ENCODE peak calls at places on chromosomes 3 and 15, in nine cellular contexts. One of them, this sample, is unnamed.
A peak's percentile ranks its signal among the peaks of the same experiment; 100 is the strongest.

GRCh38 chr3:116083686-116084085 is 361.6 kb downstream of the LSAMP start:
- DNase-seq in lower leg skin: no peak
- DNase-seq in CD4-positive, alpha-beta memory T cell: no peak
- DNase-seq in naive thymus-derived CD4-positive, alpha-beta T cell: no peak
- DNase-seq in mesendoderm: no peak
- DNase-seq in skeletal muscle cell: no peak
- DNase-seq in heart left ventricle: no peak
- DNase-seq in breast epithelium: no peak
- DNase-seq in astrocyte of the cerebellum: peak; percentile 11
- DNase-seq in this sample: no peak

GRCh38 chr3:55571216-55571813 is 84.2 kb upstream of the WNT5A start:
- DNase-seq in lower leg skin: no peak
- DNase-seq in CD4-positive, alpha-beta memory T cell: no peak
- DNase-seq in naive thymus-derived CD4-positive, alpha-beta T cell: no peak
- DNase-seq in mesendoderm: no peak
- DNase-seq in skeletal muscle cell: no peak
- DNase-seq in heart left ventricle: no peak
- DNase-seq in breast epithelium: peak; percentile 26
- DNase-seq in astrocyte of the cerebellum: peak; percentile 55
- DNase-seq in this sample: no peak

GRCh38 chr3:147410126-147410517 is 957 bp downstream of the ZIC1 start:
- DNase-seq in lower leg skin: no peak
- DNase-seq in CD4-positive, alpha-beta memory T cell: no peak
- DNase-seq in naive thymus-derived CD4-positive, alpha-beta T cell: no peak
- DNase-seq in mesendoderm: peak; percentile 37
- DNase-seq in skeletal muscle cell: no peak
- DNase-seq in heart left ventricle: no peak
- DNase-seq in breast epithelium: no peak
- DNase-seq in astrocyte of the cerebellum: no peak
- DNase-seq in this sample: no peak

GRCh38 chr15:101210058-101210457 is 41.8 kb downstream of the CHSY1 start:
- DNase-seq in lower leg skin: no peak
- DNase-seq in CD4-positive, alpha-beta memory T cell: no peak
- DNase-seq in naive thymus-derived CD4-positive, alpha-beta T cell: no peak
- DNase-seq in mesendoderm: no peak
- DNase-seq in skeletal muscle cell: no peak
- DNase-seq in heart left ventricle: no peak
- DNase-seq in breast epithelium: no peak
- DNase-seq in astrocyte of the cerebellum: no peak
- DNase-seq in this sample: no peak

GRCh38 chr3:99418209-99418635 is 220.2 kb upstream of the COL8A1 start:
- DNase-seq in lower leg skin: no peak
- DNase-seq in CD4-positive, alpha-beta memory T cell: no peak
- DNase-seq in naive thymus-derived CD4-positive, alpha-beta T cell: no peak
- DNase-seq in mesendoderm: no peak
- DNase-seq in skeletal muscle cell: no peak
- DNase-seq in heart left ventricle: no peak
- DNase-seq in breast epithelium: no peak
- DNase-seq in astrocyte of the cerebellum: no peak
- DNase-seq in this sample: no peak

GRCh38 chr3:69149586-69149985 is 27.2 kb upstream of the LMOD3 start:
- DNase-seq in lower leg skin: no peak
- DNase-seq in CD4-positive, alpha-beta memory T cell: no peak
- DNase-seq in naive thymus-derived CD4-positive, alpha-beta T cell: no peak
- DNase-seq in mesendoderm: no peak
- DNase-seq in skeletal muscle cell: no peak
- DNase-seq in heart left ventricle: no peak
- DNase-seq in breast epithelium: no peak
- DNase-seq in astrocyte of the cerebellum: no peak
- DNase-seq in this sample: no peak

GRCh38 chr3:68017069-68017468 is 362.7 kb upstream of the SUCLG2 start:
- DNase-seq in lower leg skin: no peak
- DNase-seq in CD4-positive, alpha-beta memory T cell: no peak
- DNase-seq in naive thymus-derived CD4-positive, alpha-beta T cell: no peak
- DNase-seq in mesendoderm: no peak
- DNase-seq in skeletal muscle cell: no peak
- DNase-seq in heart left ventricle: no peak
- DNase-seq in breast epithelium: no peak
- DNase-seq in astrocyte of the cerebellum: no peak
- DNase-seq in this sample: no peak

GRCh38 chr3:69012111-69012835 is 1.2 kb downstream of the EOGT start:
- DNase-seq in lower leg skin: peak; percentile 59
- DNase-seq in CD4-positive, alpha-beta memory T cell: no peak
- DNase-seq in naive thymus-derived CD4-positive, alpha-beta T cell: no peak
- DNase-seq in mesendoderm: peak; percentile 71
- DNase-seq in skeletal muscle cell: no peak
- DNase-seq in heart left ventricle: peak; percentile 43
- DNase-seq in breast epithelium: peak; percentile 83
- DNase-seq in astrocyte of the cerebellum: no peak
- DNase-seq in this sample: no peak

GRCh38 chr15:37105795-37106333 is 5.5 kb upstream of the MEIS2 start:
- DNase-seq in lower leg skin: no peak
- DNase-seq in CD4-positive, alpha-beta memory T cell: no peak
- DNase-seq in naive thymus-derived CD4-positive, alpha-beta T cell: no peak
- DNase-seq in mesendoderm: no peak
- DNase-seq in skeletal muscle cell: no peak
- DNase-seq in heart left ventricle: no peak
- DNase-seq in breast epithelium: no peak
- DNase-seq in astrocyte of the cerebellum: no peak
- DNase-seq in this sample: no peak

GRCh38 chr15:37104413-37105392 is 4.4 kb upstream of the MEIS2 start:
- DNase-seq in lower leg skin: no peak
- DNase-seq in CD4-positive, alpha-beta memory T cell: no peak
- DNase-seq in naive thymus-derived CD4-positive, alpha-beta T cell: no peak
- DNase-seq in mesendoderm: no peak
- DNase-seq in skeletal muscle cell: no peak
- DNase-seq in heart left ventricle: no peak
- DNase-seq in breast epithelium: no peak
- DNase-seq in astrocyte of the cerebellum: no peak
- DNase-seq in this sample: no peak

GRCh38 chr15:37102315-37103021 is 2.1 kb upstream of the MEIS2 start:
- DNase-seq in lower leg skin: no peak
- DNase-seq in CD4-positive, alpha-beta memory T cell: no peak
- DNase-seq in naive thymus-derived CD4-positive, alpha-beta T cell: no peak
- DNase-seq in mesendoderm: peak; percentile 81
- DNase-seq in skeletal muscle cell: no peak
- DNase-seq in heart left ventricle: no peak
- DNase-seq in breast epithelium: no peak
- DNase-seq in astrocyte of the cerebellum: no peak
- DNase-seq in this sample: no peak

GRCh38 chr15:37101634-37102314 is 1.4 kb upstream of the MEIS2 start:
- DNase-seq in lower leg skin: no peak
- DNase-seq in CD4-positive, alpha-beta memory T cell: no peak
- DNase-seq in naive thymus-derived CD4-positive, alpha-beta T cell: no peak
- DNase-seq in mesendoderm: peak; percentile 55
- DNase-seq in skeletal muscle cell: peak; percentile 42
- DNase-seq in heart left ventricle: peak; percentile 83
- DNase-seq in breast epithelium: peak; percentile 59
- DNase-seq in astrocyte of the cerebellum: no peak
- DNase-seq in this sample: peak; percentile 12

GRCh38 chr15:37103475-37104071 is 3.2 kb upstream of the MEIS2 start:
- DNase-seq in lower leg skin: no peak
- DNase-seq in CD4-positive, alpha-beta memory T cell: no peak
- DNase-seq in naive thymus-derived CD4-positive, alpha-beta T cell: no peak
- DNase-seq in mesendoderm: no peak
- DNase-seq in skeletal muscle cell: no peak
- DNase-seq in heart left ventricle: no peak
- DNase-seq in breast epithelium: no peak
- DNase-seq in astrocyte of the cerebellum: no peak
- DNase-seq in this sample: no peak
- H3K4me3 ChIP-seq in lower leg skin: no peak overlapping the region
- H3K4me3 ChIP-seq in CD4-positive, alpha-beta memory T cell: no peak overlapping the region
- H3K4me3 ChIP-seq in naive thymus-derived CD4-positive, alpha-beta T cell: no peak overlapping the region
- H3K4me3 ChIP-seq in mesendoderm: no peak overlapping the region
- H3K4me3 ChIP-seq in skeletal muscle cell: no peak overlapping the region
- H3K4me3 ChIP-seq in heart left ventricle: no peak overlapping the region
- H3K4me3 ChIP-seq in breast epithelium: peak overlapping the region; percentile 76
- H3K4me3 ChIP-seq in astrocyte of the cerebellum: peak overlapping the region; percentile 88
- H3K4me3 ChIP-seq in this sample: no peak overlapping the region

DNA sequence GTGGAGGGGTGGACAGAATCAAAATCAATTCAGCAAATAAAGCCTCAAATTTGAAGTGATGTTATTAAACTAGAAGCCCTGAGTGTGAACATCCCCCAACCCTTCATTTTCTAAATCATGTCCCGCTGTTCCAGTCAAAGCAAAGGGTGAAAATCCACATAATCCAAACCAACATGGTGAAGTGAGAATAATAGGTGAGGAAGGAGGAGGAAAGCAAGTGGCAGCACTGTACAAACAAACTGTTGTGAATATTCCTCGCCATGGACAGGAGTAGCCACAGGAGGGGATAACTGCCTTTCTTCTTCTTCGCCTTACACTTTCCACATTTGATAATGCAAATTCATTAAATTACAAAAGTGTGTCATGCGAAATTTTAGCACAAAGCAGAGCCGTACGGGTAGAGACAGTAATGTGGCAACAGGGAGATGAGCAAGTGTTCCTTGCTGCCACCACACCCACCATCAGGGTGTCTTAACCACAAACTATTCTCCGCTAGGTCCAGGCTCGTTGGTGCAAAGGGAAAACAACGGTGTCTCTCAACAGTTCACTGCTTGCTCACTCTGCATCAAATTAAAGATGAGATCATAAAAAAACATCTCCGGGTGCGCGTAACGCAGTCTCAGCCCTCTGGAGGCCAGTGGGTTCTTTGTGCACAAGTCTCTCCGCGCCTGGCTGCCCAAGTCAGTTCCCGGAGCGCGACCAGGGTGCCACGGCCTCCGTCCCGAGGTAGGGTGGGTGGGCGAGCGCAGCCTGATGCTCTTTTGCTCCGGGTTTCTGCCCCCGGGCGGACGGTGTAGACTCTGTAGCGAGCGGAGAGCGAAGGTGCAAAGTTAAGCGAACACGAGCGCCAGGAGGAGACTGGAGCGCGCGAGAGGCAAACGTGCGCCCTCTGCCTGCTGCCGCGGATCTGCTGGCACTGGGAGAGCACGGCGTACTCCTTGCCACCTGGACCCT is 6.7 kb downstream of the EPHA3 start:
- DNase-seq in lower leg skin: peak; percentile 16
- DNase-seq in CD4-positive, alpha-beta memory T cell: peak; percentile 5
- DNase-seq in naive thymus-derived CD4-positive, alpha-beta T cell: peak; percentile 11
- DNase-seq in mesendoderm: peak; percentile 88
- DNase-seq in skeletal muscle cell: no peak
- DNase-seq in heart left ventricle: peak; percentile 70
- DNase-seq in breast epithelium: no peak
- DNase-seq in astrocyte of the cerebellum: peak; percentile 38
- DNase-seq in this sample: peak; percentile 46
- H3K4me3 ChIP-seq in lower leg skin: peak overlapping the region; percentile 12
- H3K4me3 ChIP-seq in CD4-positive, alpha-beta memory T cell: no peak overlapping the region
- H3K4me3 ChIP-seq in naive thymus-derived CD4-positive, alpha-beta T cell: no peak overlapping the region
- H3K4me3 ChIP-seq in mesendoderm: peak overlapping the region; percentile 29
- H3K4me3 ChIP-seq in skeletal muscle cell: peak overlapping the region; percentile 66
- H3K4me3 ChIP-seq in heart left ventricle: peak overlapping the region; percentile 53
- H3K4me3 ChIP-seq in breast epithelium: peak overlapping the region; percentile 66
- H3K4me3 ChIP-seq in astrocyte of the cerebellum: peak overlapping the region; percentile 58
- H3K4me3 ChIP-seq in this sample: peak overlapping the region; percentile 54

DNA sequence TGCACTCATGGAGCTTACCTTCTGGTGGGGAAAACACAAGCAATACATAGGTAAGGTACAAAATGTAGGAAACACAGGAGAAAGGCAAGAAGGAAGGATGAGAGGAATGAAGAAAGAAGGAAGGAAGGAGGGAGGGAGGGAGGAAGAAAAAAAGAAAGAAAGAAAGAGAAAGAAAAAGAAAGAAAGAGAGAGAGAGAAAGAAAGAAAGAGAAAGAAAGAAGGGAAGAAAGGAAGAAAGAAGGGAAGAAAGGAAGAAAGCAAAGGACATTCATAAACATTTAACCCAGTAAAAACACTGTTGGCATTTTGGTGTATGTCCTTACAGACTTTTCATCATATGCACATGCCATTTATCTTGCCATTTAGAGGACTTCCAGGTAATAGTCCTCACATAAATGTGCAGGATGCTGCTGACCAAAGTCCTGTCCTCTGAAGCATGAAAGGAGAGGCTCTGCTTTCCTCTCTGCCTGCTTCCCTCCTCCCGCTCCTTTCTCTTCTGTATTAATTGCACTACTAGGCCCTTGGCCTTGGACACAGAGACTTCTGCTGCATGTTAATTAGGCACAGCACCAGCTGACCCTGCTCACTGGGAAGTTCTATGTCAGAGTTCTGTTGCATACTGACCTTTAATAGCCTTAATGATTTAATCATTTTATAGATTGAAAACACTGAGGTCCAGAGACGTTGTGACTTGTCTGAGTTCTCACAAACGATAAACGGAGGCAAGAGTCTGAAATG is 29.7 kb upstream of the NDUFB4 start:
- DNase-seq in lower leg skin: no peak
- DNase-seq in CD4-positive, alpha-beta memory T cell: no peak
- DNase-seq in naive thymus-derived CD4-positive, alpha-beta T cell: no peak
- DNase-seq in mesendoderm: no peak
- DNase-seq in skeletal muscle cell: no peak
- DNase-seq in heart left ventricle: no peak
- DNase-seq in breast epithelium: no peak
- DNase-seq in astrocyte of the cerebellum: no peak
- DNase-seq in this sample: no peak
- H3K4me3 ChIP-seq in lower leg skin: no peak overlapping the region
- H3K4me3 ChIP-seq in CD4-positive, alpha-beta memory T cell: no peak overlapping the region
- H3K4me3 ChIP-seq in naive thymus-derived CD4-positive, alpha-beta T cell: no peak overlapping the region
- H3K4me3 ChIP-seq in mesendoderm: no peak overlapping the region
- H3K4me3 ChIP-seq in skeletal muscle cell: no peak overlapping the region
- H3K4me3 ChIP-seq in heart left ventricle: no peak overlapping the region
- H3K4me3 ChIP-seq in breast epithelium: no peak overlapping the region
- H3K4me3 ChIP-seq in astrocyte of the cerebellum: no peak overlapping the region
- H3K4me3 ChIP-seq in this sample: no peak overlapping the region

GRCh38 chr3:41602121-41602520 is 359.8 kb downstream of the ULK4 start:
- DNase-seq in lower leg skin: no peak
- DNase-seq in CD4-positive, alpha-beta memory T cell: no peak
- DNase-seq in naive thymus-derived CD4-positive, alpha-beta T cell: no peak
- DNase-seq in mesendoderm: no peak
- DNase-seq in skeletal muscle cell: no peak
- DNase-seq in heart left ventricle: no peak
- DNase-seq in breast epithelium: no peak
- DNase-seq in astrocyte of the cerebellum: no peak
- DNase-seq in this sample: no peak

GRCh38 chr3:41598804-41599481 is 363.0 kb downstream of the ULK4 start:
- DNase-seq in lower leg skin: no peak
- DNase-seq in CD4-positive, alpha-beta memory T cell: no peak
- DNase-seq in naive thymus-derived CD4-positive, alpha-beta T cell: no peak
- DNase-seq in mesendoderm: no peak
- DNase-seq in skeletal muscle cell: no peak
- DNase-seq in heart left ventricle: no peak
- DNase-seq in breast epithelium: no peak
- DNase-seq in astrocyte of the cerebellum: peak; percentile 13
- DNase-seq in this sample: no peak

GRCh38 chr3:41601404-41601987 is 360.4 kb downstream of the ULK4 start:
- DNase-seq in lower leg skin: no peak
- DNase-seq in CD4-positive, alpha-beta memory T cell: no peak
- DNase-seq in naive thymus-derived CD4-positive, alpha-beta T cell: no peak
- DNase-seq in mesendoderm: no peak
- DNase-seq in skeletal muscle cell: no peak
- DNase-seq in heart left ventricle: no peak
- DNase-seq in breast epithelium: no peak
- DNase-seq in astrocyte of the cerebellum: no peak
- DNase-seq in this sample: peak; percentile 58

GRCh38 chr3:41600616-41601015 is 361.3 kb downstream of the ULK4 start:
- DNase-seq in lower leg skin: no peak
- DNase-seq in CD4-positive, alpha-beta memory T cell: no peak
- DNase-seq in naive thymus-derived CD4-positive, alpha-beta T cell: no peak
- DNase-seq in mesendoderm: no peak
- DNase-seq in skeletal muscle cell: peak; percentile 31
- DNase-seq in heart left ventricle: no peak
- DNase-seq in breast epithelium: no peak
- DNase-seq in astrocyte of the cerebellum: peak; percentile 16
- DNase-seq in this sample: no peak

DNA sequence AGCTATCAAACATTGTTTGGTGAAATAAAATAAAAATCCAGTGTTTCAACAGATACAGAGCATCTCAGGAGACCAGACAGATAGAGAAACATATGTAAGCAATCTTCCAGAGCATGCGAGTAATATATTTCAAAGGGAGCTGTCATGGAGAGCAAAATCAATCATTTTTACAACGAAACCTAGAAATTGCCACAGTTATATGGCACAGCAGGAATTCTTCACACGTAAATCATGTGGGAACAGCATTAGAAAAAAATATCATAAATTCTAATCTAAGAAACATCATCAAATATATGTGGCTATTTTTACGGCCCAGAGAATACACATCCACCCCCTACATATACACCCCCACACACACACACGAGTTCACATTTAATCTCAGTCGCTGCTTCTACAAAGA is 363.6 kb downstream of the ULK4 start:
- DNase-seq in lower leg skin: no peak
- DNase-seq in CD4-positive, alpha-beta memory T cell: no peak
- DNase-seq in naive thymus-derived CD4-positive, alpha-beta T cell: no peak
- DNase-seq in mesendoderm: no peak
- DNase-seq in skeletal muscle cell: no peak
- DNase-seq in heart left ventricle: no peak
- DNase-seq in breast epithelium: no peak
- DNase-seq in astrocyte of the cerebellum: no peak
- DNase-seq in this sample: no peak
- H3K4me3 ChIP-seq in lower leg skin: no peak overlapping the region
- H3K4me3 ChIP-seq in CD4-positive, alpha-beta memory T cell: no peak overlapping the region
- H3K4me3 ChIP-seq in naive thymus-derived CD4-positive, alpha-beta T cell: no peak overlapping the region
- H3K4me3 ChIP-seq in mesendoderm: no peak overlapping the region
- H3K4me3 ChIP-seq in skeletal muscle cell: no peak overlapping the region
- H3K4me3 ChIP-seq in heart left ventricle: no peak overlapping the region
- H3K4me3 ChIP-seq in breast epithelium: no peak overlapping the region
- H3K4me3 ChIP-seq in astrocyte of the cerebellum: no peak overlapping the region
- H3K4me3 ChIP-seq in this sample: no peak overlapping the region

This sample was measured in Jurkat, Clone E6-1.